ENCODE peak calls at places on chromosomes 11 and 22, in six cellular contexts. One of them, this sample, is unnamed.

GRCh38 chr11:15613799-15614198 is 499.1 kb downstream of the INSC start:
- DNase-seq in tibial nerve: no peak
- DNase-seq in G401: no peak
- DNase-seq in NCI-H1930: no peak
- DNase-seq in M059J: no peak
- DNase-seq in anterior cingulate cortex: no peak
- DNase-seq in this sample: no peak

GRCh38 chr11:78149646-78150045 is 10.2 kb upstream of the ALG8 start:
- DNase-seq in G401: no peak
- DNase-seq in M059J: peak; percentile 35
- DNase-seq in tibial nerve: peak; percentile 43
- DNase-seq in NCI-H1930: no peak
- DNase-seq in anterior cingulate cortex: peak; percentile 44
- DNase-seq in this sample: no peak

GRCh38 chr11:105706025-105706530 is 96.2 kb downstream of the GRIA4 start:
- DNase-seq in tibial nerve: no peak
- DNase-seq in G401: peak; percentile 95
- DNase-seq in anterior cingulate cortex: no peak
- DNase-seq in M059J: no peak
- DNase-seq in NCI-H1930: no peak
- DNase-seq in this sample: no peak

GRCh38 chr22:23113067-23113846 is 28.5 kb downstream of the RSPH14 start:
- DNase-seq in tibial nerve: no peak
- DNase-seq in G401: no peak
- DNase-seq in NCI-H1930: no peak
- DNase-seq in M059J: no peak
- DNase-seq in anterior cingulate cortex: peak; percentile 87
- DNase-seq in this sample: no peak

GRCh38 chr22:43922123-43922522 is 1.5 kb upstream of the PNPLA3 start:
- DNase-seq in NCI-H1930: no peak
- DNase-seq in M059J: no peak
- DNase-seq in G401: no peak
- DNase-seq in tibial nerve: no peak
- DNase-seq in anterior cingulate cortex: no peak
- DNase-seq in this sample: no peak

GRCh38 chr11:304915-305833 is 2.4 kb upstream of the IFITM2 start:
- DNase-seq in tibial nerve: peak; percentile 77
- DNase-seq in G401: peak; percentile 58
- DNase-seq in M059J: peak; percentile 69
- DNase-seq in NCI-H1930: no peak
- DNase-seq in anterior cingulate cortex: peak; percentile 36
- DNase-seq in this sample: no peak

GRCh38 chr11:22800482-22800881 is 29.1 kb downstream of the SVIP start:
- DNase-seq in tibial nerve: no peak
- DNase-seq in M059J: no peak
- DNase-seq in anterior cingulate cortex: no peak
- DNase-seq in G401: no peak
- DNase-seq in NCI-H1930: no peak
- DNase-seq in this sample: no peak

GRCh38 chr11:108632041-108632440 is 32.8 kb upstream of the DDX10 start:
- DNase-seq in G401: no peak
- DNase-seq in anterior cingulate cortex: no peak
- DNase-seq in NCI-H1930: no peak
- DNase-seq in M059J: no peak
- DNase-seq in tibial nerve: no peak
- DNase-seq in this sample: no peak

GRCh38 chr11:116861539-116861938 is 24.1 kb upstream of the APOA1 start:
- DNase-seq in NCI-H1930: no peak
- DNase-seq in M059J: peak; percentile 97
- DNase-seq in G401: no peak
- DNase-seq in tibial nerve: no peak
- DNase-seq in anterior cingulate cortex: no peak
- DNase-seq in this sample: no peak

GRCh38 chr11:83070878-83071640 is 638 bp downstream of the RAB30 start:
- DNase-seq in anterior cingulate cortex: peak; percentile 62
- DNase-seq in NCI-H1930: no peak
- DNase-seq in tibial nerve: no peak
- DNase-seq in M059J: peak; percentile 46
- DNase-seq in G401: peak; percentile 64
- DNase-seq in this sample: no peak

GRCh38 chr22:37930270-37930951 is 23.0 kb downstream of the C22orf23 start:
- DNase-seq in M059J: no peak
- DNase-seq in anterior cingulate cortex: peak; percentile 28
- DNase-seq in NCI-H1930: no peak
- DNase-seq in G401: peak; percentile 35
- DNase-seq in tibial nerve: peak; percentile 30
- DNase-seq in this sample: no peak

GRCh38 chr11:820655-821512 is 2.2 kb downstream of the PNPLA2 start:
- DNase-seq in tibial nerve: peak; percentile 67
- DNase-seq in NCI-H1930: no peak
- DNase-seq in anterior cingulate cortex: peak; percentile 36
- DNase-seq in G401: no peak
- DNase-seq in M059J: peak; percentile 93
- DNase-seq in this sample: no peak

GRCh38 chr11:47328449-47329390 is 23.8 kb downstream of the MYBPC3 start:
- DNase-seq in M059J: no peak
- DNase-seq in NCI-H1930: no peak
- DNase-seq in tibial nerve: no peak
- DNase-seq in G401: no peak
- DNase-seq in anterior cingulate cortex: no peak
- DNase-seq in this sample: no peak

GRCh38 chr11:64409278-64409677 is 50.3 kb downstream of the RPS6KA4 start:
- DNase-seq in NCI-H1930: no peak
- DNase-seq in tibial nerve: no peak
- DNase-seq in G401: peak; percentile 18
- DNase-seq in M059J: no peak
- DNase-seq in anterior cingulate cortex: no peak
- DNase-seq in this sample: no peak

GRCh38 chr11:69899957-69900821 is 81.0 kb upstream of the FGF3 start:
- DNase-seq in anterior cingulate cortex: no peak
- DNase-seq in G401: no peak
- DNase-seq in NCI-H1930: no peak
- DNase-seq in M059J: peak; percentile 81
- DNase-seq in tibial nerve: no peak
- DNase-seq in this sample: no peak

GRCh38 chr11:61028135-61028729 is 56.8 kb downstream of the CD6 start:
- DNase-seq in NCI-H1930: no peak
- DNase-seq in G401: no peak
- DNase-seq in tibial nerve: no peak
- DNase-seq in anterior cingulate cortex: no peak
- DNase-seq in M059J: peak; percentile 39
- DNase-seq in this sample: no peak

GRCh38 chr11:120013325-120014250 is 124.3 kb downstream of the TRIM29 start:
- DNase-seq in anterior cingulate cortex: peak; percentile 58
- DNase-seq in tibial nerve: no peak
- DNase-seq in NCI-H1930: peak; percentile 7
- DNase-seq in G401: peak; percentile 54
- DNase-seq in M059J: peak; percentile 14
- DNase-seq in this sample: no peak

GRCh38 chr22:28064941-28065340 is 145.9 kb upstream of the PITPNB start:
- DNase-seq in G401: no peak
- DNase-seq in M059J: no peak
- DNase-seq in anterior cingulate cortex: no peak
- DNase-seq in tibial nerve: no peak
- DNase-seq in NCI-H1930: no peak
- DNase-seq in this sample: no peak

GRCh38 chr11:110918351-110918750 is 206.1 kb upstream of the ARHGAP20 start:
- DNase-seq in G401: no peak
- DNase-seq in tibial nerve: no peak
- DNase-seq in M059J: no peak
- DNase-seq in NCI-H1930: no peak
- DNase-seq in anterior cingulate cortex: no peak
- DNase-seq in this sample: no peak

GRCh38 chr11:34948721-34949120 is 32.3 kb downstream of the PDHX start:
- DNase-seq in M059J: no peak
- DNase-seq in anterior cingulate cortex: no peak
- DNase-seq in NCI-H1930: no peak
- DNase-seq in tibial nerve: no peak
- DNase-seq in G401: no peak
- DNase-seq in this sample: no peak

GRCh38 chr22:29082826-29083545 is 10.2 kb downstream of the KREMEN1 start:
- DNase-seq in M059J: no peak
- DNase-seq in anterior cingulate cortex: no peak
- DNase-seq in tibial nerve: no peak
- DNase-seq in G401: no peak
- DNase-seq in NCI-H1930: no peak
- DNase-seq in this sample: no peak

GRCh38 chr11:115330693-115331482 is 173.3 kb downstream of the CADM1 start:
- DNase-seq in NCI-H1930: no peak
- DNase-seq in M059J: no peak
- DNase-seq in anterior cingulate cortex: no peak
- DNase-seq in tibial nerve: no peak
- DNase-seq in G401: no peak
- DNase-seq in this sample: no peak

GRCh38 chr22:24981656-24982055 is 29.1 kb downstream of the KIAA1671 start:
- DNase-seq in anterior cingulate cortex: no peak
- DNase-seq in NCI-H1930: no peak
- DNase-seq in tibial nerve: no peak
- DNase-seq in M059J: no peak
- DNase-seq in G401: no peak
- DNase-seq in this sample: no peak

GRCh38 chr11:61896665-61897386 is 5.5 kb upstream of the FADS3 start:
- DNase-seq in anterior cingulate cortex: no peak
- DNase-seq in G401: no peak
- DNase-seq in tibial nerve: no peak
- DNase-seq in M059J: no peak
- DNase-seq in NCI-H1930: no peak
- DNase-seq in this sample: no peak